ENCODE peak calls at places on chromosomes 12 and 14, in ten cellular contexts. One of them, this sample, is unnamed.

GRCh38 chr14:95609398-95609990 is 74.6 kb downstream of the GLRX5 start:
- DNase-seq in endothelial cell: peak; percentile 71
- DNase-seq in natural killer cell: no peak
- DNase-seq in pancreas: peak; percentile 67
- DNase-seq in ascending aorta: no peak
- DNase-seq in bronchial epithelial cell: peak; percentile 12
- DNase-seq in tibial nerve: no peak
- DNase-seq in CD8-positive, alpha-beta T cell: no peak
- DNase-seq in AG04450: no peak
- DNase-seq in GM20000: peak; percentile 33
- DNase-seq in this sample: no peak

GRCh38 chr12:55067701-55068100 is 47.9 kb downstream of the NEUROD4 start:
- DNase-seq in endothelial cell: no peak
- DNase-seq in natural killer cell: no peak
- DNase-seq in pancreas: no peak
- DNase-seq in ascending aorta: no peak
- DNase-seq in bronchial epithelial cell: no peak
- DNase-seq in tibial nerve: no peak
- DNase-seq in CD8-positive, alpha-beta T cell: no peak
- DNase-seq in AG04450: no peak
- DNase-seq in GM20000: no peak
- DNase-seq in this sample: no peak

GRCh38 chr14:46344327-46344937 is 307.1 kb downstream of the RPL10L start:
- DNase-seq in endothelial cell: peak; percentile 31
- DNase-seq in natural killer cell: no peak
- DNase-seq in pancreas: no peak
- DNase-seq in ascending aorta: no peak
- DNase-seq in bronchial epithelial cell: peak; percentile 54
- DNase-seq in tibial nerve: no peak
- DNase-seq in CD8-positive, alpha-beta T cell: no peak
- DNase-seq in AG04450: no peak
- DNase-seq in GM20000: peak; percentile 5
- DNase-seq in this sample: no peak

GRCh38 chr12:104951759-104952509 is 6.2 kb downstream of the SLC41A2 start:
- DNase-seq in endothelial cell: no peak
- DNase-seq in natural killer cell: no peak
- DNase-seq in pancreas: no peak
- DNase-seq in ascending aorta: no peak
- DNase-seq in bronchial epithelial cell: no peak
- DNase-seq in tibial nerve: no peak
- DNase-seq in CD8-positive, alpha-beta T cell: no peak
- DNase-seq in AG04450: no peak
- DNase-seq in GM20000: no peak
- DNase-seq in this sample: no peak

GRCh38 chr14:101665478-101666078 is 95.9 kb upstream of the PPP2R5C start:
- DNase-seq in endothelial cell: peak; percentile 75
- DNase-seq in natural killer cell: no peak
- DNase-seq in pancreas: peak; percentile 24
- DNase-seq in ascending aorta: no peak
- DNase-seq in bronchial epithelial cell: peak; percentile 71
- DNase-seq in tibial nerve: no peak
- DNase-seq in CD8-positive, alpha-beta T cell: peak; percentile 32
- DNase-seq in AG04450: peak; percentile 2
- DNase-seq in GM20000: peak; percentile 28
- DNase-seq in this sample: no peak

GRCh38 chr14:75771614-75772013 is 110.6 kb downstream of the TTLL5 start:
- DNase-seq in endothelial cell: no peak
- DNase-seq in natural killer cell: no peak
- DNase-seq in pancreas: no peak
- DNase-seq in ascending aorta: no peak
- DNase-seq in bronchial epithelial cell: no peak
- DNase-seq in tibial nerve: no peak
- DNase-seq in CD8-positive, alpha-beta T cell: no peak
- DNase-seq in AG04450: no peak
- DNase-seq in GM20000: no peak
- DNase-seq in this sample: no peak

GRCh38 chr14:59772252-59772651 is 98.3 kb downstream of the RTN1 start:
- DNase-seq in endothelial cell: no peak
- DNase-seq in natural killer cell: no peak
- DNase-seq in pancreas: no peak
- DNase-seq in ascending aorta: no peak
- DNase-seq in bronchial epithelial cell: no peak
- DNase-seq in tibial nerve: no peak
- DNase-seq in CD8-positive, alpha-beta T cell: no peak
- DNase-seq in AG04450: no peak
- DNase-seq in GM20000: no peak
- DNase-seq in this sample: no peak

GRCh38 chr14:81450100-81450531 is 50.0 kb upstream of the STON2 start:
- DNase-seq in endothelial cell: no peak
- DNase-seq in natural killer cell: no peak
- DNase-seq in pancreas: no peak
- DNase-seq in ascending aorta: no peak
- DNase-seq in bronchial epithelial cell: no peak
- DNase-seq in tibial nerve: peak; percentile 30
- DNase-seq in CD8-positive, alpha-beta T cell: no peak
- DNase-seq in AG04450: no peak
- DNase-seq in GM20000: no peak
- DNase-seq in this sample: no peak

GRCh38 chr14:104680806-104681688 is 8.4 kb upstream of the INF2 start:
- DNase-seq in endothelial cell: no peak
- DNase-seq in natural killer cell: no peak
- DNase-seq in pancreas: peak; percentile 84
- DNase-seq in ascending aorta: peak; percentile 76
- DNase-seq in bronchial epithelial cell: peak; percentile 83
- DNase-seq in tibial nerve: no peak
- DNase-seq in CD8-positive, alpha-beta T cell: no peak
- DNase-seq in AG04450: no peak
- DNase-seq in GM20000: peak; percentile 80
- DNase-seq in this sample: peak; percentile 47

GRCh38 chr12:22039361-22039760 is 6.7 kb upstream of the CMAS start:
- DNase-seq in endothelial cell: no peak
- DNase-seq in natural killer cell: no peak
- DNase-seq in pancreas: no peak
- DNase-seq in ascending aorta: no peak
- DNase-seq in bronchial epithelial cell: no peak
- DNase-seq in tibial nerve: no peak
- DNase-seq in CD8-positive, alpha-beta T cell: no peak
- DNase-seq in AG04450: no peak
- DNase-seq in GM20000: no peak
- DNase-seq in this sample: no peak

GRCh38 chr12:132356686-132357622 is 27.6 kb upstream of the GALNT9 start:
- DNase-seq in endothelial cell: peak; percentile 60
- DNase-seq in natural killer cell: no peak
- DNase-seq in pancreas: no peak
- DNase-seq in ascending aorta: no peak
- DNase-seq in bronchial epithelial cell: peak; percentile 1
- DNase-seq in tibial nerve: no peak
- DNase-seq in CD8-positive, alpha-beta T cell: no peak
- DNase-seq in AG04450: no peak
- DNase-seq in GM20000: no peak
- DNase-seq in this sample: no peak

GRCh38 chr12:62986844-62987243 is 51.9 kb upstream of the PPM1H start:
- DNase-seq in endothelial cell: no peak
- DNase-seq in natural killer cell: no peak
- DNase-seq in pancreas: no peak
- DNase-seq in ascending aorta: no peak
- DNase-seq in bronchial epithelial cell: no peak
- DNase-seq in tibial nerve: no peak
- DNase-seq in CD8-positive, alpha-beta T cell: no peak
- DNase-seq in AG04450: no peak
- DNase-seq in GM20000: no peak
- DNase-seq in this sample: no peak

GRCh38 chr14:88815980-88816379 is 8.5 kb upstream of the TTC8 start:
- DNase-seq in endothelial cell: no peak
- DNase-seq in natural killer cell: no peak
- DNase-seq in pancreas: no peak
- DNase-seq in ascending aorta: no peak
- DNase-seq in bronchial epithelial cell: no peak
- DNase-seq in tibial nerve: no peak
- DNase-seq in CD8-positive, alpha-beta T cell: no peak
- DNase-seq in AG04450: no peak
- DNase-seq in GM20000: no peak
- DNase-seq in this sample: no peak

GRCh38 chr14:65462411-65462810 is 49.9 kb downstream of the FUT8 start:
- DNase-seq in endothelial cell: no peak
- DNase-seq in natural killer cell: no peak
- DNase-seq in pancreas: no peak
- DNase-seq in ascending aorta: no peak
- DNase-seq in bronchial epithelial cell: peak; percentile 97
- DNase-seq in tibial nerve: no peak
- DNase-seq in CD8-positive, alpha-beta T cell: no peak
- DNase-seq in AG04450: peak; percentile 23
- DNase-seq in GM20000: peak; percentile 53
- DNase-seq in this sample: no peak

GRCh38 chr12:106146987-106147386 is 8.2 kb upstream of the NUAK1 start:
- DNase-seq in endothelial cell: no peak
- DNase-seq in natural killer cell: no peak
- DNase-seq in pancreas: no peak
- DNase-seq in ascending aorta: no peak
- DNase-seq in bronchial epithelial cell: no peak
- DNase-seq in tibial nerve: no peak
- DNase-seq in CD8-positive, alpha-beta T cell: no peak
- DNase-seq in AG04450: no peak
- DNase-seq in GM20000: no peak
- DNase-seq in this sample: no peak

GRCh38 chr12:52971701-52972329 is 22.9 kb downstream of the KRT18 start:
- DNase-seq in endothelial cell: no peak
- DNase-seq in natural killer cell: no peak
- DNase-seq in pancreas: no peak
- DNase-seq in ascending aorta: no peak
- DNase-seq in bronchial epithelial cell: peak; percentile 85
- DNase-seq in tibial nerve: no peak
- DNase-seq in CD8-positive, alpha-beta T cell: no peak
- DNase-seq in AG04450: no peak
- DNase-seq in GM20000: no peak
- DNase-seq in this sample: no peak

GRCh38 chr14:63542231-63542999 is 762 bp downstream of the PPP2R5E start:
- DNase-seq in endothelial cell: peak; percentile 34
- DNase-seq in natural killer cell: peak; percentile 16
- DNase-seq in pancreas: peak; percentile 31
- DNase-seq in ascending aorta: no peak
- DNase-seq in bronchial epithelial cell: no peak
- DNase-seq in tibial nerve: no peak
- DNase-seq in CD8-positive, alpha-beta T cell: no peak
- DNase-seq in AG04450: no peak
- DNase-seq in GM20000: peak; percentile 35
- DNase-seq in this sample: no peak

GRCh38 chr14:64200170-64200569 is 94.0 kb downstream of the ESR2 start:
- DNase-seq in endothelial cell: no peak
- DNase-seq in natural killer cell: no peak
- DNase-seq in pancreas: no peak
- DNase-seq in ascending aorta: no peak
- DNase-seq in bronchial epithelial cell: no peak
- DNase-seq in tibial nerve: no peak
- DNase-seq in CD8-positive, alpha-beta T cell: no peak
- DNase-seq in AG04450: no peak
- DNase-seq in GM20000: no peak
- DNase-seq in this sample: no peak

GRCh38 chr12:69108024-69108423 is 131.3 kb upstream of the CPSF6 start:
- DNase-seq in endothelial cell: peak; percentile 11
- DNase-seq in natural killer cell: no peak
- DNase-seq in pancreas: peak; percentile 13
- DNase-seq in ascending aorta: no peak
- DNase-seq in bronchial epithelial cell: no peak
- DNase-seq in tibial nerve: no peak
- DNase-seq in CD8-positive, alpha-beta T cell: no peak
- DNase-seq in AG04450: no peak
- DNase-seq in GM20000: no peak
- DNase-seq in this sample: no peak
- TF ChIP-seq CTCF in endothelial cell: peak; percentile 22
- TF ChIP-seq CTCF in natural killer cell: no peak
- TF ChIP-seq CTCF in pancreas: no peak
- TF ChIP-seq CTCF in ascending aorta: no peak
- TF ChIP-seq CTCF in bronchial epithelial cell: no peak
- TF ChIP-seq CTCF in tibial nerve: no peak
- TF ChIP-seq CTCF in CD8-positive, alpha-beta T cell: no peak
- TF ChIP-seq CTCF in AG04450: no peak
- TF ChIP-seq CTCF in GM20000: no peak
- TF ChIP-seq CTCF in this sample: no peak

GRCh38 chr12:31011746-31012567 is 61.7 kb upstream of the DDX11 start:
- DNase-seq in endothelial cell: no peak
- DNase-seq in natural killer cell: no peak
- DNase-seq in pancreas: no peak
- DNase-seq in ascending aorta: no peak
- DNase-seq in bronchial epithelial cell: no peak
- DNase-seq in tibial nerve: no peak
- DNase-seq in CD8-positive, alpha-beta T cell: no peak
- DNase-seq in AG04450: no peak
- DNase-seq in GM20000: no peak
- DNase-seq in this sample: no peak
- TF ChIP-seq CTCF in endothelial cell: no peak
- TF ChIP-seq CTCF in natural killer cell: no peak
- TF ChIP-seq CTCF in pancreas: no peak
- TF ChIP-seq CTCF in ascending aorta: no peak
- TF ChIP-seq CTCF in bronchial epithelial cell: peak; percentile 26
- TF ChIP-seq CTCF in tibial nerve: no peak
- TF ChIP-seq CTCF in CD8-positive, alpha-beta T cell: no peak
- TF ChIP-seq CTCF in AG04450: peak; percentile 56
- TF ChIP-seq CTCF in GM20000: no peak
- TF ChIP-seq CTCF in this sample: no peak

GRCh38 chr12:109951751-109952150 is 44.4 kb downstream of the GIT2 start:
- DNase-seq in endothelial cell: no peak
- DNase-seq in natural killer cell: no peak
- DNase-seq in pancreas: peak; percentile 96
- DNase-seq in ascending aorta: no peak
- DNase-seq in bronchial epithelial cell: peak; percentile 66
- DNase-seq in tibial nerve: no peak
- DNase-seq in CD8-positive, alpha-beta T cell: no peak
- DNase-seq in AG04450: peak; percentile 85
- DNase-seq in GM20000: no peak
- DNase-seq in this sample: no peak
- TF ChIP-seq CTCF in endothelial cell: no peak
- TF ChIP-seq CTCF in natural killer cell: no peak
- TF ChIP-seq CTCF in pancreas: no peak
- TF ChIP-seq CTCF in ascending aorta: no peak
- TF ChIP-seq CTCF in bronchial epithelial cell: peak; percentile 5
- TF ChIP-seq CTCF in tibial nerve: no peak
- TF ChIP-seq CTCF in CD8-positive, alpha-beta T cell: no peak
- TF ChIP-seq CTCF in AG04450: peak; percentile 20
- TF ChIP-seq CTCF in GM20000: no peak
- TF ChIP-seq CTCF in this sample: no peak

DNA sequence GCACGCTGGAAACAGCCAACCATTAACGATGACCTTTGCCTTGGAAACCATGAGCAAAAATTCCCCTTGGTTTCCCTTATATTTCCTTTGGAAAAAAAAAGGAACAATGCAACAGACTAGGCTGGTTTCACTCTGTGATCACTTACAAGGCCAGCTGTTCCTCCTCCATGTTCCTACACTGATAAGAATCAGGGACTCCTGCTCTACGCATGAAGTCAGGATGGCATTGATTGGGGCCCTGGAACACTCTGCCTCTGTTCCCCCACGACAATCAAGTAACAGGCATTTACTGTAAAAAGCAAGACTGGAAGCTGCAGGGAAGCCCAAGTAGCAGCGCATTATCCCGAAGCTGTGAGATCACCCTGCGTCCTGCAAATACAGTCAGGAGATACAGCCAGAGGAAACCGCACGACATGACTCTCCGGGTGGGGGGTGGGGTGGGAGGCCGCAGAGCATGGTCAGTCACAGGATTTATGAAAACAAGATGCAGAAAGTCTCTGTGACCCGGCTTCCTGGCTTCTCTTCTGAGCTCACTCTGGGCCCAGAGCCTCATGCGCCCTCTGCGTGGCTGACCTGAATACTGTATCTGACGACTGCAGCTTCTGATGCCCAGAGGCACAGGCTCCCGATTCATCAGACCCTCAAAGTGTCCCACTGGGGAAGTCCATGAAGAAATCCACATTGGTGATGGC is 31.1 kb downstream of the SSH1 start:
- DNase-seq in endothelial cell: peak; percentile 39
- DNase-seq in natural killer cell: peak; percentile 35
- DNase-seq in pancreas: no peak
- DNase-seq in ascending aorta: no peak
- DNase-seq in bronchial epithelial cell: no peak
- DNase-seq in tibial nerve: peak; percentile 62
- DNase-seq in CD8-positive, alpha-beta T cell: no peak
- DNase-seq in AG04450: peak; percentile 83
- DNase-seq in GM20000: peak; percentile 47
- DNase-seq in this sample: no peak
- TF ChIP-seq CTCF in endothelial cell: no peak
- TF ChIP-seq CTCF in natural killer cell: no peak
- TF ChIP-seq CTCF in pancreas: no peak
- TF ChIP-seq CTCF in ascending aorta: no peak
- TF ChIP-seq CTCF in bronchial epithelial cell: no peak
- TF ChIP-seq CTCF in tibial nerve: no peak
- TF ChIP-seq CTCF in CD8-positive, alpha-beta T cell: no peak
- TF ChIP-seq CTCF in AG04450: peak; percentile 20
- TF ChIP-seq CTCF in GM20000: no peak
- TF ChIP-seq CTCF in this sample: no peak

This sample was measured in activated B cell treated with CpG ODN at 0.5 μM for 24 hours.